ENCODE peak calls at places on chromosomes 16 and 17, in six cellular contexts. One of them, this sample, is unnamed.

GRCh38 chr16:8962393-8963009 is 1.2 kb downstream of the USP7 start:
- DNase-seq in GM23248: peak; percentile 48
- DNase-seq in effector memory CD4-positive, alpha-beta T cell: peak; percentile 48
- DNase-seq in MM.1S: peak; percentile 95
- DNase-seq in IMR-90: no peak
- DNase-seq in CD4-positive, alpha-beta memory T cell: peak; percentile 83
- DNase-seq in this sample: peak; percentile 14

GRCh38 chr17:44569459-44569858 is 12.2 kb downstream of the FZD2 start:
- DNase-seq in CD4-positive, alpha-beta memory T cell: no peak
- DNase-seq in GM23248: no peak
- DNase-seq in MM.1S: no peak
- DNase-seq in effector memory CD4-positive, alpha-beta T cell: no peak
- DNase-seq in IMR-90: no peak
- DNase-seq in this sample: no peak

GRCh38 chr17:52517176-52517575 is 358.7 kb upstream of the CA10 start:
- DNase-seq in CD4-positive, alpha-beta memory T cell: no peak
- DNase-seq in GM23248: no peak
- DNase-seq in MM.1S: no peak
- DNase-seq in effector memory CD4-positive, alpha-beta T cell: no peak
- DNase-seq in IMR-90: no peak
- DNase-seq in this sample: no peak

GRCh38 chr17:2749784-2750181 is 331 bp upstream of the CCDC92B start:
- DNase-seq in IMR-90: peak; percentile 57
- DNase-seq in MM.1S: peak; percentile 76
- DNase-seq in CD4-positive, alpha-beta memory T cell: peak; percentile 59
- DNase-seq in GM23248: peak; percentile 86
- DNase-seq in effector memory CD4-positive, alpha-beta T cell: peak; percentile 27
- DNase-seq in this sample: no peak

GRCh38 chr16:28924762-28925385 is at the start of gene RABEP2:
- DNase-seq in GM23248: peak; percentile 94
- DNase-seq in effector memory CD4-positive, alpha-beta T cell: peak; percentile 89
- DNase-seq in CD4-positive, alpha-beta memory T cell: peak; percentile 92
- DNase-seq in MM.1S: peak; percentile 94
- DNase-seq in IMR-90: peak; percentile 78
- DNase-seq in this sample: peak; percentile 80

GRCh38 chr17:79220715-79221291 is 146.2 kb downstream of the ENGASE start:
- DNase-seq in GM23248: peak; percentile 9
- DNase-seq in CD4-positive, alpha-beta memory T cell: no peak
- DNase-seq in IMR-90: no peak
- DNase-seq in effector memory CD4-positive, alpha-beta T cell: no peak
- DNase-seq in MM.1S: no peak
- DNase-seq in this sample: no peak

GRCh38 chr17:14205992-14206461 is 30.6 kb downstream of the CDRT15 start:
- DNase-seq in CD4-positive, alpha-beta memory T cell: peak; percentile 97
- DNase-seq in effector memory CD4-positive, alpha-beta T cell: peak; percentile 55
- DNase-seq in GM23248: no peak
- DNase-seq in MM.1S: no peak
- DNase-seq in IMR-90: no peak
- DNase-seq in this sample: no peak

GRCh38 chr17:49694847-49695697 is 12.7 kb downstream of the SLC35B1 start:
- DNase-seq in CD4-positive, alpha-beta memory T cell: peak; percentile 61
- DNase-seq in GM23248: peak; percentile 50
- DNase-seq in IMR-90: no peak
- DNase-seq in effector memory CD4-positive, alpha-beta T cell: peak; percentile 34
- DNase-seq in MM.1S: peak; percentile 43
- DNase-seq in this sample: no peak

GRCh38 chr16:85055503-85056210 is 28.1 kb downstream of the KIAA0513 start:
- DNase-seq in IMR-90: peak; percentile 63
- DNase-seq in GM23248: peak; percentile 73
- DNase-seq in effector memory CD4-positive, alpha-beta T cell: peak; percentile 63
- DNase-seq in CD4-positive, alpha-beta memory T cell: peak; percentile 94
- DNase-seq in MM.1S: peak; percentile 42
- DNase-seq in this sample: peak; percentile 31

GRCh38 chr17:40058151-40058784 is 4.1 kb upstream of the MED24 start:
- DNase-seq in CD4-positive, alpha-beta memory T cell: no peak
- DNase-seq in IMR-90: peak; percentile 46
- DNase-seq in effector memory CD4-positive, alpha-beta T cell: no peak
- DNase-seq in GM23248: peak; percentile 41
- DNase-seq in MM.1S: no peak
- DNase-seq in this sample: no peak

GRCh38 chr17:43810226-43810715 is 22.7 kb downstream of the MPP3 start:
- DNase-seq in GM23248: no peak
- DNase-seq in CD4-positive, alpha-beta memory T cell: no peak
- DNase-seq in effector memory CD4-positive, alpha-beta T cell: no peak
- DNase-seq in MM.1S: no peak
- DNase-seq in IMR-90: no peak
- DNase-seq in this sample: no peak

GRCh38 chr17:66299721-66300120 is 2.7 kb upstream of the PRKCA start:
- DNase-seq in MM.1S: no peak
- DNase-seq in IMR-90: no peak
- DNase-seq in CD4-positive, alpha-beta memory T cell: no peak
- DNase-seq in effector memory CD4-positive, alpha-beta T cell: no peak
- DNase-seq in GM23248: no peak
- DNase-seq in this sample: no peak

GRCh38 chr17:51947160-51947559 is 211.4 kb downstream of the CA10 start:
- DNase-seq in GM23248: no peak
- DNase-seq in CD4-positive, alpha-beta memory T cell: no peak
- DNase-seq in effector memory CD4-positive, alpha-beta T cell: no peak
- DNase-seq in MM.1S: no peak
- DNase-seq in IMR-90: no peak
- DNase-seq in this sample: no peak

GRCh38 chr17:78325076-78325712 is 34.7 kb downstream of the SOCS3 start:
- DNase-seq in MM.1S: no peak
- DNase-seq in CD4-positive, alpha-beta memory T cell: no peak
- DNase-seq in IMR-90: peak; percentile 61
- DNase-seq in GM23248: peak; percentile 91
- DNase-seq in effector memory CD4-positive, alpha-beta T cell: no peak
- DNase-seq in this sample: no peak

GRCh38 chr17:18920911-18921441 is 31.0 kb upstream of the SLC5A10 start:
- DNase-seq in CD4-positive, alpha-beta memory T cell: no peak
- DNase-seq in effector memory CD4-positive, alpha-beta T cell: no peak
- DNase-seq in GM23248: peak; percentile 56
- DNase-seq in IMR-90: peak; percentile 24
- DNase-seq in MM.1S: peak; percentile 60
- DNase-seq in this sample: no peak

GRCh38 chr16:17258848-17259713 is 211.7 kb downstream of the XYLT1 start:
- DNase-seq in effector memory CD4-positive, alpha-beta T cell: no peak
- DNase-seq in GM23248: peak; percentile 25
- DNase-seq in CD4-positive, alpha-beta memory T cell: no peak
- DNase-seq in MM.1S: peak; percentile 87
- DNase-seq in IMR-90: peak; percentile 6
- DNase-seq in this sample: no peak

GRCh38 chr17:56297142-56297541 is 143.9 kb downstream of the ANKFN1 start:
- DNase-seq in GM23248: peak; percentile 77
- DNase-seq in CD4-positive, alpha-beta memory T cell: no peak
- DNase-seq in MM.1S: no peak
- DNase-seq in effector memory CD4-positive, alpha-beta T cell: no peak
- DNase-seq in IMR-90: peak; percentile 62
- DNase-seq in this sample: no peak

GRCh38 chr17:14320098-14320497 is 19.2 kb downstream of the HS3ST3B1 start:
- DNase-seq in MM.1S: no peak
- DNase-seq in effector memory CD4-positive, alpha-beta T cell: no peak
- DNase-seq in GM23248: no peak
- DNase-seq in IMR-90: no peak
- DNase-seq in CD4-positive, alpha-beta memory T cell: no peak
- DNase-seq in this sample: no peak

GRCh38 chr17:55609737-55610201 is 98.5 kb upstream of the SMIM36 start:
- DNase-seq in IMR-90: peak; percentile 60
- DNase-seq in CD4-positive, alpha-beta memory T cell: no peak
- DNase-seq in MM.1S: no peak
- DNase-seq in effector memory CD4-positive, alpha-beta T cell: no peak
- DNase-seq in GM23248: peak; percentile 30
- DNase-seq in this sample: no peak

DNA sequence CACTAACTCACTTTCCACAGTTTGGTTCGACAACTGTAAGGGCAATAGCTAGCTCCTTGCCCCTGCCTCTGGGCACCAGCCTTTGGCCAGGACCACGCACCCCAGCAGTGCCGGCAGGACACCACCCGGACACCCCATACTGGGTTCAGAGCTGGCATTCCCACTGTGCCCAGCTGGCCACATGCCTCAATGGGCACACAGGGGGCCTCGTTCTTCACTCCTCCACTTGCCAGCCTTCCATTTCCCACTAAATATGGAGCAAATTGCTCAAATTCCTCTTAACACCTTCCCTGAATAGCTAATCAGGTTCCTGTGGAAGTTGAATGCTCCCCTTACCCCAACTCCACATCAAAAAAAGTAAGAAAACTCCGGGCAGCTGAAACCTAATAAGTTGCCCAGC is 52.5 kb downstream of the PIPOX start:
- DNase-seq in CD4-positive, alpha-beta memory T cell: no peak
- DNase-seq in effector memory CD4-positive, alpha-beta T cell: no peak
- DNase-seq in MM.1S: no peak
- DNase-seq in IMR-90: no peak
- DNase-seq in GM23248: no peak
- DNase-seq in this sample: no peak
- H3K36me3 ChIP-seq in CD4-positive, alpha-beta memory T cell: peaks cover 98% of the 10 kb centered on the region
- H3K36me3 ChIP-seq in effector memory CD4-positive, alpha-beta T cell: peaks cover 98% of the 10 kb centered on the region
- H3K36me3 ChIP-seq in MM.1S: peaks cover 4% of the 10 kb centered on the region
- H3K36me3 ChIP-seq in IMR-90: peaks cover 83% of the 10 kb centered on the region
- H3K36me3 ChIP-seq in GM23248: no peaks in the 10 kb centered on the region
- H3K36me3 ChIP-seq in this sample: peaks cover 81% of the 10 kb centered on the region

DNA sequence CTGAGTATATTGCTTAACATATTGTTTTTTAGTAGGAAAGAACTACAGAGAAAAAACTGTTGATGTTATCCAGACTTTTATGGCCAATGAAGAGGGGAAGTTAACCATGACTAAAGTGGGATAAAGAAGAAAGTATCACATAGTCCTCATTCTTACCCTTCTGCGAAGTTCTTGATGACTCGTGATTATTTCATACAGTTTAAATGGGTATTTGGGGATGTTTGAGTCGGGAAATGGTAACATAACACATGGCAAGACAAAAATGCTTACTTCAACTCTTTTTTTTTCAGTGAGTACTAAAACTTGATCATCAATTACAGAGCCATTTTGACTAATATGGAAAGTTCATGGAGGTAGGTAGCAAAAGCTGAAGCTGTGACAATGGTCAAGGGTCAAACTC is 4.9 kb downstream of the POLG2 start:
- DNase-seq in MM.1S: no peak
- DNase-seq in IMR-90: peak; percentile 47
- DNase-seq in CD4-positive, alpha-beta memory T cell: no peak
- DNase-seq in GM23248: peak; percentile 40
- DNase-seq in effector memory CD4-positive, alpha-beta T cell: no peak
- DNase-seq in this sample: no peak
- H3K36me3 ChIP-seq in MM.1S: peaks cover 5% of the 10 kb centered on the region
- H3K36me3 ChIP-seq in IMR-90: peaks cover 13% of the 10 kb centered on the region
- H3K36me3 ChIP-seq in CD4-positive, alpha-beta memory T cell: peaks cover 18% of the 10 kb centered on the region
- H3K36me3 ChIP-seq in GM23248: peaks cover 16% of the 10 kb centered on the region
- H3K36me3 ChIP-seq in effector memory CD4-positive, alpha-beta T cell: peaks cover 14% of the 10 kb centered on the region
- H3K36me3 ChIP-seq in this sample: no peaks in the 10 kb centered on the region

GRCh38 chr16:11893571-11893970 is 22.2 kb downstream of the GSPT1 start:
- DNase-seq in GM23248: no peak
- DNase-seq in MM.1S: no peak
- DNase-seq in effector memory CD4-positive, alpha-beta T cell: no peak
- DNase-seq in IMR-90: no peak
- DNase-seq in CD4-positive, alpha-beta memory T cell: no peak
- DNase-seq in this sample: no peak

GRCh38 chr16:11901091-11901490 is 14.7 kb downstream of the GSPT1 start:
- DNase-seq in CD4-positive, alpha-beta memory T cell: no peak
- DNase-seq in MM.1S: no peak
- DNase-seq in IMR-90: peak; percentile 18
- DNase-seq in effector memory CD4-positive, alpha-beta T cell: no peak
- DNase-seq in GM23248: peak; percentile 64
- DNase-seq in this sample: no peak

GRCh38 chr16:11896776-11897175 is 19.0 kb downstream of the GSPT1 start:
- DNase-seq in GM23248: peak; percentile 93
- DNase-seq in effector memory CD4-positive, alpha-beta T cell: no peak
- DNase-seq in CD4-positive, alpha-beta memory T cell: no peak
- DNase-seq in MM.1S: no peak
- DNase-seq in IMR-90: peak; percentile 92
- DNase-seq in this sample: no peak
- H3K36me3 ChIP-seq in GM23248: peaks cover 22% of the 10 kb centered on the region
- H3K36me3 ChIP-seq in effector memory CD4-positive, alpha-beta T cell: peaks cover 29% of the 10 kb centered on the region
- H3K36me3 ChIP-seq in CD4-positive, alpha-beta memory T cell: peaks cover 27% of the 10 kb centered on the region
- H3K36me3 ChIP-seq in MM.1S: peaks cover 7% of the 10 kb centered on the region
- H3K36me3 ChIP-seq in IMR-90: peaks cover 15% of the 10 kb centered on the region
- H3K36me3 ChIP-seq in this sample: no peaks in the 10 kb centered on the region

GRCh38 chr16:11084484-11085024 is 140.2 kb downstream of the CLEC16A start:
- DNase-seq in effector memory CD4-positive, alpha-beta T cell: no peak
- DNase-seq in MM.1S: no peak
- DNase-seq in GM23248: peak; percentile 88
- DNase-seq in IMR-90: peak; percentile 97
- DNase-seq in CD4-positive, alpha-beta memory T cell: no peak
- DNase-seq in this sample: no peak

GRCh38 chr16:11087691-11088431 is 143.5 kb downstream of the CLEC16A start:
- DNase-seq in GM23248: no peak
- DNase-seq in IMR-90: peak; percentile 57
- DNase-seq in MM.1S: no peak
- DNase-seq in effector memory CD4-positive, alpha-beta T cell: no peak
- DNase-seq in CD4-positive, alpha-beta memory T cell: peak; percentile 60
- DNase-seq in this sample: no peak

GRCh38 chr16:11082860-11083388 is 138.6 kb downstream of the CLEC16A start:
- DNase-seq in MM.1S: no peak
- DNase-seq in IMR-90: no peak
- DNase-seq in GM23248: no peak
- DNase-seq in CD4-positive, alpha-beta memory T cell: no peak
- DNase-seq in effector memory CD4-positive, alpha-beta T cell: no peak
- DNase-seq in this sample: no peak

GRCh38 chr16:11082108-11082859 is 137.9 kb downstream of the CLEC16A start:
- DNase-seq in IMR-90: no peak
- DNase-seq in effector memory CD4-positive, alpha-beta T cell: no peak
- DNase-seq in CD4-positive, alpha-beta memory T cell: no peak
- DNase-seq in GM23248: no peak
- DNase-seq in MM.1S: no peak
- DNase-seq in this sample: no peak

DNA sequence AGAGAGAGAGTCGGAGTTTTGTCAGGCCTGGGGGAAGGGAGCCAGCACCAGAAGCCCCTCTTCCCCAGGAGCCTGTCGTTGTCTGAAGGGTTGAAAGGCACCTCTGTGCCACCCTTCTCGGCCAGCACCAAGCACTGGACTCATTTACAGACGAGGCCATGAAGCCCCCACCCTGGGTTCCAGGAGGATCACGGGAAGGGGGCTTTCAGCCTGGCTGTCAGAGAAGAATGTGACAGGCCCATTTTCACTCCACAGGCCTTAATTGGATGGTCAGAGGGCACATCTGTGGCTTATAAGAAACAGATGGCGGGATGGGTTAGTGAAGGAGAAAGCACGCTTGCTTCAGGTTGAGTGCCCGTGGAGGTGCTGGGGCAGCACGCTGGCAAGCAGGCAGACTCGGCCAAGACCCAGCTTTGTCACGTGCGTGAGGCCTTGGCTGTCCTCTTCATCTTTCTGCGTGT is 140.7 kb downstream of the CLEC16A start:
- DNase-seq in effector memory CD4-positive, alpha-beta T cell: no peak
- DNase-seq in IMR-90: peak; percentile 47
- DNase-seq in MM.1S: no peak
- DNase-seq in GM23248: no peak
- DNase-seq in CD4-positive, alpha-beta memory T cell: no peak
- DNase-seq in this sample: no peak
- H3K36me3 ChIP-seq in effector memory CD4-positive, alpha-beta T cell: no peaks in the 10 kb centered on the region
- H3K36me3 ChIP-seq in IMR-90: no peaks in the 10 kb centered on the region
- H3K36me3 ChIP-seq in MM.1S: no peaks in the 10 kb centered on the region
- H3K36me3 ChIP-seq in GM23248: no peaks in the 10 kb centered on the region
- H3K36me3 ChIP-seq in CD4-positive, alpha-beta memory T cell: no peaks in the 10 kb centered on the region
- H3K36me3 ChIP-seq in this sample: no peaks in the 10 kb centered on the region

GRCh38 chr17:68522266-68522665 is 10.0 kb downstream of the PRKAR1A start:
- DNase-seq in CD4-positive, alpha-beta memory T cell: no peak
- DNase-seq in MM.1S: no peak
- DNase-seq in IMR-90: no peak
- DNase-seq in effector memory CD4-positive, alpha-beta T cell: no peak
- DNase-seq in GM23248: no peak
- DNase-seq in this sample: no peak
- H3K36me3 ChIP-seq in CD4-positive, alpha-beta memory T cell: peaks cover 47% of the 10 kb centered on the region
- H3K36me3 ChIP-seq in MM.1S: peaks cover 7% of the 10 kb centered on the region
- H3K36me3 ChIP-seq in IMR-90: peaks cover 48% of the 10 kb centered on the region
- H3K36me3 ChIP-seq in effector memory CD4-positive, alpha-beta T cell: peaks cover 47% of the 10 kb centered on the region
- H3K36me3 ChIP-seq in GM23248: peaks cover 79% of the 10 kb centered on the region
- H3K36me3 ChIP-seq in this sample: peaks cover 97% of the 10 kb centered on the region

This sample was measured in esophagus squamous epithelium.